ENCODE peak calls at places on chromosomes 6 and 20, in six cellular contexts. X is Ammon's horn, A is ACHN, O is T-helper 17 cell, S is D341Med, T is aorta. U is an unnamed sample.

GRCh38 chr20:14406495-14406894 is 69.1 kb upstream of the FLRT3 start:
- DNase-seq in X (no peak), A (peak), O (no peak), S (no peak), T (no peak), U (no peak)

GRCh38 chr20:44407402-44408184 is 52.1 kb downstream of the HNF4A start:
- DNase-seq in X (no peak), A (peak), O (no peak), S (no peak), T (peak), U (no peak)

GRCh38 chr6:104784884-104785283 is 74.8 kb downstream of the HACE1 start:
- DNase-seq in X (no peak), A (no peak), O (no peak), S (no peak), T (no peak), U (no peak)

GRCh38 chr6:46863791-46864190 is 57.9 kb downstream of the ADGRF5 start:
- DNase-seq in X (no peak), A (no peak), O (no peak), S (no peak), T (no peak), U (no peak)

GRCh38 chr6:33960345-33961313 is 156.8 kb upstream of the MLN start:
- DNase-seq in X (peak), A (no peak), O (no peak), S (no peak), T (peak), U (no peak)

GRCh38 chr6:69622230-69622629 is 174.6 kb downstream of the LMBRD1 start:
- DNase-seq in X (no peak), A (no peak), O (no peak), S (peak), T (no peak), U (no peak)

GRCh38 chr20:49685161-49685601 is 28.5 kb downstream of the B4GALT5 start:
- DNase-seq in X (peak), A (no peak), O (no peak), S (no peak), T (no peak), U (no peak)

GRCh38 chr20:45500022-45500421 is 15.4 kb downstream of the SPINT3 start:
- DNase-seq in X (no peak), A (no peak), O (no peak), S (no peak), T (no peak), U (no peak)

GRCh38 chr6:140806431-140806830 is 1326.3 kb upstream of the GJE1 start:
- DNase-seq in X (no peak), A (peak), O (no peak), S (no peak), T (no peak), U (no peak)

GRCh38 chr20:46939031-46939430 is 44.4 kb downstream of the EYA2 start:
- DNase-seq in X (no peak), A (peak), O (no peak), S (no peak), T (no peak), U (no peak)

GRCh38 chr6:138847884-138848283 is 52.0 kb downstream of the ECT2L start:
- DNase-seq in X (no peak), A (no peak), O (no peak), S (no peak), T (no peak), U (no peak)

GRCh38 chr6:159727717-159728440 is 573 bp downstream of the WTAP start:
- DNase-seq in X (no peak), A (peak), O (no peak), S (no peak), T (no peak), U (no peak)

GRCh38 chr6:56693246-56693607 is 50.5 kb upstream of the DST start:
- DNase-seq in X (peak), A (peak), O (no peak), S (peak), T (peak), U (peak)

GRCh38 chr6:151690768-151691562 is 116.5 kb upstream of the ESR1 start:
- DNase-seq in X (peak), A (peak), O (no peak), S (no peak), T (no peak), U (no peak)

GRCh38 chr6:33192671-33193602 is 670 bp upstream of the COL11A2 start:
- DNase-seq in X (peak), A (no peak), O (no peak), S (no peak), T (peak), U (peak)

GRCh38 chr20:51584116-51584515 is 41.6 kb upstream of the NFATC2 start:
- DNase-seq in X (no peak), A (no peak), O (no peak), S (no peak), T (no peak), U (no peak)

GRCh38 chr20:20010639-20011500 is 6.3 kb upstream of the NAA20 start:
- DNase-seq in X (peak), A (no peak), O (no peak), S (no peak), T (no peak), U (no peak)

GRCh38 chr20:24007073-24007595 is 18.6 kb upstream of the GGTLC1 start:
- DNase-seq in X (peak), A (no peak), O (no peak), S (no peak), T (no peak), U (no peak)

GRCh38 chr6:166626177-166627038 is 643 bp downstream of the RPS6KA2 start:
- DNase-seq in X (peak), A (no peak), O (peak), S (no peak), T (no peak), U (no peak)

GRCh38 chr20:14838663-14839650 is 501.5 kb upstream of the FLRT3 start:
- DNase-seq in X (no peak), A (no peak), O (no peak), S (no peak), T (no peak), U (no peak)

GRCh38 chr6:31660998-31661866 is 654 bp upstream of the C6orf47 start:
- DNase-seq in X (no peak), A (no peak), O (no peak), S (no peak), T (no peak), U (no peak)

GRCh38 chr6:165659945-165660862 is 2.8 kb downstream of the PDE10A start:
- DNase-seq in X (no peak), A (peak), O (no peak), S (peak), T (peak), U (peak)

GRCh38 chr20:1952737-1953530 is 40.9 kb downstream of the PDYN start:
- DNase-seq in X (no peak), A (no peak), O (no peak), S (no peak), T (no peak), U (no peak)

GRCh38 chr6:145372671-145373123 is 362.6 kb downstream of the EPM2A start:
- DNase-seq in X (peak), A (peak), O (no peak), S (no peak), T (no peak), U (no peak)

GRCh38 chr6:7914991-7915789 is 4.6 kb upstream of the TXNDC5 start:
- DNase-seq in X (no peak), A (no peak), O (no peak), S (no peak), T (no peak), U (peak)

GRCh38 chr20:51554538-51555165 is 12.1 kb upstream of the NFATC2 start:
- DNase-seq in X (no peak), A (no peak), O (no peak), S (no peak), T (no peak), U (no peak)

GRCh38 chr20:6157345-6157744 is 34.5 kb upstream of the FERMT1 start:
- DNase-seq in X (no peak), A (peak), O (no peak), S (no peak), T (no peak), U (no peak)

GRCh38 chr6:44514085-44514484 is 126.6 kb downstream of the CDC5L start:
- DNase-seq in X (no peak), A (no peak), O (no peak), S (no peak), T (no peak), U (no peak)

GRCh38 chr6:166623318-166623717 is 3.7 kb downstream of the RPS6KA2 start:
- DNase-seq in X (no peak), A (no peak), O (no peak), S (no peak), T (no peak), U (no peak)

GRCh38 chr6:26258199-26258977 is 106.6 kb upstream of the BTN3A2 start:
- DNase-seq in X (no peak), A (peak), O (no peak), S (no peak), T (no peak), U (no peak)

GRCh38 chr6:45086685-45087084 is 241.4 kb upstream of the RUNX2 start:
- DNase-seq in X (no peak), A (no peak), O (no peak), S (no peak), T (no peak), U (no peak)

GRCh38 chr6:75326557-75327258 is 42.1 kb upstream of the TMEM30A start:
- DNase-seq in X (no peak), A (no peak), O (no peak), S (no peak), T (no peak), U (no peak)

GRCh38 chr6:49513153-49513989 is 13.6 kb downstream of the GLYATL3 start:
- DNase-seq in X (no peak), A (no peak), O (no peak), S (no peak), T (no peak), U (no peak)

U was measured in psoas muscle.